ENCODE peak calls at places on chromosomes 6 and 20, in nine cellular contexts. One of them, this sample, is unnamed.

GRCh38 chr20:9467995-9468394 is 46.4 kb upstream of the LAMP5 start:
- DNase-seq in keratinocyte: no peak
- DNase-seq in WTC11: peak; percentile 40
- DNase-seq in GM12865: peak; percentile 25
- DNase-seq in endothelial cell: peak; percentile 8
- DNase-seq in HepG2: peak; percentile 11
- DNase-seq in kidney: no peak
- DNase-seq in H1: no peak
- DNase-seq in glutamatergic neuron: peak; percentile 19
- DNase-seq in this sample: no peak

GRCh38 chr20:63682384-63683139 is 13.9 kb upstream of the TNFRSF6B start:
- DNase-seq in H1: no peak
- DNase-seq in WTC11: no peak
- DNase-seq in kidney: peak; percentile 98
- DNase-seq in endothelial cell: no peak
- DNase-seq in glutamatergic neuron: no peak
- DNase-seq in GM12865: no peak
- DNase-seq in HepG2: peak; percentile 63
- DNase-seq in keratinocyte: peak; percentile 98
- DNase-seq in this sample: no peak

GRCh38 chr6:170122676-170123075 is 168.2 kb downstream of the DLL1 start:
- DNase-seq in H1: peak; percentile 1
- DNase-seq in keratinocyte: no peak
- DNase-seq in kidney: no peak
- DNase-seq in HepG2: no peak
- DNase-seq in WTC11: no peak
- DNase-seq in endothelial cell: no peak
- DNase-seq in glutamatergic neuron: no peak
- DNase-seq in GM12865: no peak
- DNase-seq in this sample: no peak

GRCh38 chr20:54275359-54276108 is 67.6 kb downstream of the PFDN4 start:
- DNase-seq in WTC11: no peak
- DNase-seq in GM12865: no peak
- DNase-seq in keratinocyte: no peak
- DNase-seq in HepG2: no peak
- DNase-seq in H1: no peak
- DNase-seq in glutamatergic neuron: no peak
- DNase-seq in endothelial cell: no peak
- DNase-seq in kidney: no peak
- DNase-seq in this sample: no peak

GRCh38 chr20:58692579-58693225 is at the start of gene NPEPL1:
- DNase-seq in keratinocyte: no peak
- DNase-seq in kidney: peak; percentile 87
- DNase-seq in HepG2: no peak
- DNase-seq in GM12865: peak; percentile 84
- DNase-seq in H1: peak; percentile 70
- DNase-seq in WTC11: peak; percentile 58
- DNase-seq in glutamatergic neuron: peak; percentile 81
- DNase-seq in endothelial cell: peak; percentile 85
- DNase-seq in this sample: peak; percentile 97

GRCh38 chr6:88586371-88587157 is 376.9 kb downstream of the RNGTT start:
- DNase-seq in H1: no peak
- DNase-seq in glutamatergic neuron: no peak
- DNase-seq in kidney: no peak
- DNase-seq in keratinocyte: no peak
- DNase-seq in WTC11: no peak
- DNase-seq in GM12865: no peak
- DNase-seq in endothelial cell: no peak
- DNase-seq in HepG2: no peak
- DNase-seq in this sample: no peak

GRCh38 chr20:33576432-33576883 is 85.7 kb upstream of the C20orf144 start:
- DNase-seq in WTC11: peak; percentile 24
- DNase-seq in glutamatergic neuron: peak; percentile 40
- DNase-seq in H1: no peak
- DNase-seq in keratinocyte: no peak
- DNase-seq in GM12865: no peak
- DNase-seq in endothelial cell: no peak
- DNase-seq in kidney: no peak
- DNase-seq in HepG2: no peak
- DNase-seq in this sample: no peak

GRCh38 chr6:141956046-141956761 is 176.5 kb upstream of the GJE1 start:
- DNase-seq in keratinocyte: no peak
- DNase-seq in GM12865: no peak
- DNase-seq in glutamatergic neuron: no peak
- DNase-seq in endothelial cell: no peak
- DNase-seq in kidney: no peak
- DNase-seq in WTC11: no peak
- DNase-seq in H1: no peak
- DNase-seq in HepG2: no peak
- DNase-seq in this sample: no peak

GRCh38 chr20:11992426-11992825 is 74.7 kb downstream of the BTBD3 start:
- DNase-seq in H1: no peak
- DNase-seq in GM12865: no peak
- DNase-seq in endothelial cell: no peak
- DNase-seq in WTC11: no peak
- DNase-seq in kidney: no peak
- DNase-seq in keratinocyte: no peak
- DNase-seq in HepG2: no peak
- DNase-seq in glutamatergic neuron: no peak
- DNase-seq in this sample: no peak

GRCh38 chr6:39800388-39801032 is 8.3 kb downstream of the DAAM2 start:
- DNase-seq in H1: no peak
- DNase-seq in keratinocyte: no peak
- DNase-seq in endothelial cell: no peak
- DNase-seq in glutamatergic neuron: no peak
- DNase-seq in kidney: no peak
- DNase-seq in HepG2: no peak
- DNase-seq in WTC11: no peak
- DNase-seq in GM12865: no peak
- DNase-seq in this sample: no peak

GRCh38 chr20:2701671-2702081 is 9.1 kb downstream of the EBF4 start:
- DNase-seq in HepG2: no peak
- DNase-seq in H1: peak; percentile 79
- DNase-seq in WTC11: peak; percentile 76
- DNase-seq in endothelial cell: no peak
- DNase-seq in GM12865: no peak
- DNase-seq in keratinocyte: no peak
- DNase-seq in glutamatergic neuron: no peak
- DNase-seq in kidney: no peak
- DNase-seq in this sample: no peak

GRCh38 chr6:79127660-79128059 is 49.6 kb upstream of the PHIP start:
- DNase-seq in keratinocyte: no peak
- DNase-seq in glutamatergic neuron: no peak
- DNase-seq in H1: no peak
- DNase-seq in HepG2: peak; percentile 13
- DNase-seq in GM12865: no peak
- DNase-seq in WTC11: peak; percentile 52
- DNase-seq in endothelial cell: no peak
- DNase-seq in kidney: no peak
- DNase-seq in this sample: no peak

GRCh38 chr6:33299237-33299944 is 649 bp upstream of the RGL2 start:
- DNase-seq in HepG2: peak; percentile 88
- DNase-seq in GM12865: peak; percentile 97
- DNase-seq in glutamatergic neuron: peak; percentile 94
- DNase-seq in kidney: peak; percentile 97
- DNase-seq in H1: peak; percentile 90
- DNase-seq in WTC11: peak; percentile 87
- DNase-seq in endothelial cell: peak; percentile 91
- DNase-seq in keratinocyte: no peak
- DNase-seq in this sample: peak; percentile 94

GRCh38 chr6:52340603-52340880 is 21.4 kb upstream of the PAQR8 start:
- DNase-seq in H1: no peak
- DNase-seq in endothelial cell: no peak
- DNase-seq in HepG2: no peak
- DNase-seq in GM12865: no peak
- DNase-seq in WTC11: no peak
- DNase-seq in glutamatergic neuron: no peak
- DNase-seq in kidney: no peak
- DNase-seq in keratinocyte: no peak
- DNase-seq in this sample: no peak

GRCh38 chr6:135520781-135521180 is 23.2 kb upstream of the AHI1 start:
- DNase-seq in GM12865: no peak
- DNase-seq in H1: no peak
- DNase-seq in keratinocyte: no peak
- DNase-seq in endothelial cell: no peak
- DNase-seq in HepG2: no peak
- DNase-seq in glutamatergic neuron: no peak
- DNase-seq in kidney: no peak
- DNase-seq in WTC11: no peak
- DNase-seq in this sample: no peak

GRCh38 chr20:58891076-58891685 is 38.7 kb downstream of the GNAS start:
- DNase-seq in WTC11: peak; percentile 63
- DNase-seq in H1: peak; percentile 69
- DNase-seq in HepG2: no peak
- DNase-seq in glutamatergic neuron: no peak
- DNase-seq in GM12865: peak; percentile 88
- DNase-seq in endothelial cell: peak; percentile 72
- DNase-seq in keratinocyte: no peak
- DNase-seq in kidney: peak; percentile 94
- DNase-seq in this sample: peak; percentile 78

GRCh38 chr6:2630362-2630761 is 120.4 kb downstream of the MYLK4 start:
- DNase-seq in H1: no peak
- DNase-seq in GM12865: no peak
- DNase-seq in glutamatergic neuron: no peak
- DNase-seq in HepG2: peak; percentile 79
- DNase-seq in WTC11: no peak
- DNase-seq in kidney: no peak
- DNase-seq in endothelial cell: no peak
- DNase-seq in keratinocyte: peak; percentile 71
- DNase-seq in this sample: no peak

GRCh38 chr20:48215536-48215935 is 430.3 kb upstream of the SULF2 start:
- DNase-seq in WTC11: peak; percentile 24
- DNase-seq in endothelial cell: no peak
- DNase-seq in keratinocyte: no peak
- DNase-seq in GM12865: no peak
- DNase-seq in kidney: no peak
- DNase-seq in glutamatergic neuron: no peak
- DNase-seq in H1: no peak
- DNase-seq in HepG2: no peak
- DNase-seq in this sample: no peak

GRCh38 chr20:61260905-61261304 is 8.8 kb downstream of the CDH4 start:
- DNase-seq in GM12865: no peak
- DNase-seq in WTC11: peak; percentile 54
- DNase-seq in keratinocyte: no peak
- DNase-seq in glutamatergic neuron: no peak
- DNase-seq in HepG2: no peak
- DNase-seq in endothelial cell: no peak
- DNase-seq in H1: peak; percentile 57
- DNase-seq in kidney: no peak
- DNase-seq in this sample: no peak
- TF ChIP-seq CTCF in GM12865: no peak
- TF ChIP-seq CTCF in WTC11: no peak
- TF ChIP-seq CTCF in keratinocyte: no peak
- TF ChIP-seq CTCF in glutamatergic neuron: no peak
- TF ChIP-seq CTCF in HepG2: peak; percentile 51
- TF ChIP-seq CTCF in endothelial cell: no peak
- TF ChIP-seq CTCF in H1: peak; percentile 78
- TF ChIP-seq CTCF in kidney: no peak
- TF ChIP-seq CTCF in this sample: no peak

GRCh38 chr6:4370066-4370465 is 234.7 kb upstream of the ECI2 start:
- DNase-seq in glutamatergic neuron: no peak
- DNase-seq in endothelial cell: no peak
- DNase-seq in HepG2: no peak
- DNase-seq in kidney: no peak
- DNase-seq in GM12865: no peak
- DNase-seq in H1: no peak
- DNase-seq in keratinocyte: peak; percentile 25
- DNase-seq in WTC11: no peak
- DNase-seq in this sample: no peak
- TF ChIP-seq CTCF in glutamatergic neuron: no peak
- TF ChIP-seq CTCF in endothelial cell: no peak
- TF ChIP-seq CTCF in HepG2: no peak
- TF ChIP-seq CTCF in kidney: no peak
- TF ChIP-seq CTCF in GM12865: no peak
- TF ChIP-seq CTCF in H1: no peak
- TF ChIP-seq CTCF in keratinocyte: no peak
- TF ChIP-seq CTCF in WTC11: no peak
- TF ChIP-seq CTCF in this sample: no peak

DNA sequence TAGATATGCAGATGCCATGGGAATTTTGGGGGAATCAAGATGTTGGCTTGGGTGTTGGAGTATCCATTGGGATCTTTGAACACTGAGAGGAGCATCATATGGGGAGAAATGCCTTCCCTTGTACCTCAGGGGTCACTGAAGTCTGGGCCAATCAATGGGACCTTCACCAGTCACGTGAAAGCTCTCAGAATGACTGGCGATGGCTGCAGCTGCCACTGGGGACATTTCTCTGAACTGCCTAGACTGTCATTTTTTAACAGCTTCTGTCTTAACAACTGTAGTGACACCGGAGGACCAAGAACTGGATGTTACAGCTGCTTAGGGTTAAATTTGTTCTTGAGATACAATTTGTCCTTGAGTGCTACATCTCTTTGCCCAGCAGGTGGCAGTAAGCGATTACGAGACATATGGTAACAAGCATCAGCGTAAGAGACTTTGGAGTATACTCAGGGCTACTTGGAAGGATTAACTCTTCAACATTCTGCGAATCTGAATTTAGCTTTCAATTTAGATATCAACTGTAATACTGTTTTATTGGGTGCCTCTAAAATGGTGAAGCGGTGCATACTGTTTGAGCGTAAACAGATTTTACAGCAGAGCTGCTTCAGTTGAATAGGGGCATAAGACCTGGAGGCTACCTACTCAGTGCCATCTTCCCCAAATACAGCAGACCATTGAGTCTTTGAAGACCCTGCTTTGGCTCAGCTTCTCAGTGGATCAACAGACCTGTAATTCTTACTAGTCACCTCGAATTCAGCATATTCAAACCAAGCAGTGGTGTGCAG is 36.0 kb downstream of the CCN2 start:
- DNase-seq in kidney: no peak
- DNase-seq in HepG2: peak; percentile 69
- DNase-seq in WTC11: no peak
- DNase-seq in keratinocyte: peak; percentile 55
- DNase-seq in glutamatergic neuron: peak; percentile 55
- DNase-seq in endothelial cell: peak; percentile 66
- DNase-seq in H1: no peak
- DNase-seq in GM12865: peak; percentile 77
- DNase-seq in this sample: peak; percentile 55
- TF ChIP-seq CTCF in kidney: peak; percentile 81
- TF ChIP-seq CTCF in HepG2: peak; percentile 90
- TF ChIP-seq CTCF in WTC11: peak; percentile 35
- TF ChIP-seq CTCF in keratinocyte: peak; percentile 66
- TF ChIP-seq CTCF in glutamatergic neuron: peak; percentile 88
- TF ChIP-seq CTCF in endothelial cell: peak; percentile 87
- TF ChIP-seq CTCF in H1: no peak
- TF ChIP-seq CTCF in GM12865: peak; percentile 83
- TF ChIP-seq CTCF in this sample: peak; percentile 65

DNA sequence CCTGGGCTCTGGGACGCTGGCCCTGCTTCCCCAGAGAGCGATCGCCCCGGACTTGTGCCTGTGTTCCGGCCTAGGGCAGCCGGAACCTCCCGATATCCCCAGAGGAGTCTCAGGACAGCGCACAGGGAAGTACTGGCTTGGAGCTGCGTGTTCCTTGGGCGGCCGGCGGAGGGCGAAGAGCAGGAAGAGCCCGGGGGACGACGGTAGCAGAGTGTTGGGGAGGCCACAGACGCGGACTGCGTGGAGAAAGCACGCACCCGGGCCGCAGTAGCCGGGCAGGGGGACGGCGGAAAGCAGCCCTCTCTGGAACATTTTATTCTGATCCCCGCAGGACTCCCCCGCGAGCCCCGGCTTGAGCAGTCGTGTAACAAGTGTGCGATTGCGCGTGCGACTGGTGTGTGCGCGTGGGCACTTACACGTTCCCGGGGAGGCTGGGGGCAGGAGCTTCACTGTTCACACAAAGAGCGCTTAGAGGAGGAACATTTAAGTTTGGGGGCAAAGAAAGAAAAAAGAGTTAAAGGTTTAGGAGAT is 36.1 kb downstream of the NCR2 start:
- DNase-seq in HepG2: no peak
- DNase-seq in H1: peak; percentile 77
- DNase-seq in GM12865: no peak
- DNase-seq in glutamatergic neuron: peak; percentile 70
- DNase-seq in endothelial cell: peak; percentile 68
- DNase-seq in keratinocyte: no peak
- DNase-seq in kidney: peak; percentile 89
- DNase-seq in WTC11: peak; percentile 65
- DNase-seq in this sample: peak; percentile 36
- TF ChIP-seq CTCF in HepG2: peak; percentile 20
- TF ChIP-seq CTCF in H1: no peak
- TF ChIP-seq CTCF in GM12865: no peak
- TF ChIP-seq CTCF in glutamatergic neuron: no peak
- TF ChIP-seq CTCF in endothelial cell: no peak
- TF ChIP-seq CTCF in keratinocyte: no peak
- TF ChIP-seq CTCF in kidney: no peak
- TF ChIP-seq CTCF in WTC11: no peak
- TF ChIP-seq CTCF in this sample: no peak